ENCODE peak calls at places on chromosome 10, in seven cellular contexts. I, R, E, N, J, A and S are unnamed samples.

GRCh38 chr10:104617831-104618230 is 23.3 kb upstream of the SORCS3 start:
- DNase-seq in A (no peak), E (no peak), I (no peak), N (no peak), J (no peak), R (no peak), S (no peak)

GRCh38 chr10:71933651-71934050 is 30.5 kb upstream of the CHST3 start:
- DNase-seq in E (no peak), J (no peak), A (no peak), N (no peak), R (no peak), I (no peak), S (no peak)

GRCh38 chr10:6647811-6648526 is 67.9 kb upstream of the PRKCQ start:
- DNase-seq in A (peak), N (no peak), J (no peak), I (no peak), E (no peak), R (no peak), S (no peak)

GRCh38 chr10:116777006-116777405 is 34.6 kb upstream of the HSPA12A start:
- DNase-seq in I (no peak), A (no peak), J (no peak), E (no peak), N (no peak), R (no peak), S (no peak)

GRCh38 chr10:103451091-103451801 is 924 bp downstream of the CALHM2 start:
- DNase-seq in R (no peak), A (no peak), E (peak), N (peak), I (no peak), J (peak), S (no peak)

GRCh38 chr10:129896231-129897150 is 67.6 kb downstream of the EBF3 start:
- DNase-seq in A (peak), E (no peak), J (no peak), I (no peak), N (no peak), R (no peak), S (no peak)

GRCh38 chr10:27611209-27611608 is 107.1 kb downstream of the RAB18 start:
- DNase-seq in I (no peak), J (no peak), E (no peak), A (no peak), R (no peak), N (no peak), S (no peak)

GRCh38 chr10:71268247-71268691 is 50.8 kb upstream of the SLC29A3 start:
- DNase-seq in R (peak), A (peak), I (no peak), N (peak), E (no peak), J (no peak), S (no peak)

GRCh38 chr10:96743988-96744585 is 23.8 kb upstream of the PIK3AP1 start:
- DNase-seq in N (peak), A (peak), I (no peak), R (peak), J (no peak), E (peak), S (no peak)

GRCh38 chr10:93068411-93069244 is 5.1 kb upstream of the CYP26A1 start:
- DNase-seq in I (no peak), J (no peak), E (no peak), R (peak), A (peak), N (peak), S (no peak)

GRCh38 chr10:12348870-12349627 is at the start of gene CAMK1D:
- DNase-seq in A (peak), E (peak), N (peak), J (peak), I (no peak), R (peak), S (peak)

GRCh38 chr10:13528138-13528874 is 508 bp downstream of the BEND7 start:
- DNase-seq in R (no peak), J (no peak), I (no peak), A (peak), N (peak), E (peak), S (no peak)

GRCh38 chr10:69733791-69734261 is 67.9 kb upstream of the COL13A1 start:
- DNase-seq in R (peak), I (no peak), J (no peak), A (no peak), N (peak), E (no peak), S (no peak)

GRCh38 chr10:3685385-3685784 is 99.6 kb downstream of the KLF6 start:
- DNase-seq in R (no peak), A (no peak), J (no peak), I (no peak), E (no peak), N (no peak), S (no peak)

GRCh38 chr10:131092876-131093275 is 218.6 kb downstream of the TCERG1L start:
- DNase-seq in R (no peak), A (no peak), E (no peak), I (no peak), N (no peak), J (no peak), S (no peak)

GRCh38 chr10:3074145-3074665 is 6.9 kb downstream of the PFKP start:
- DNase-seq in N (no peak), J (no peak), R (no peak), I (no peak), E (no peak), A (no peak), S (no peak)

GRCh38 chr10:2964632-2965296 is 102.6 kb upstream of the PFKP start:
- DNase-seq in R (no peak), A (peak), N (no peak), E (no peak), I (no peak), J (no peak), S (no peak)

GRCh38 chr10:15167411-15168295 is 840 bp downstream of the NMT2 start:
- DNase-seq in E (peak), J (peak), A (peak), R (peak), I (no peak), N (peak), S (no peak)

GRCh38 chr10:27192284-27192683 is 37.1 kb downstream of the MASTL start:
- DNase-seq in A (no peak), E (no peak), I (peak), R (peak), N (peak), J (peak), S (no peak)

GRCh38 chr10:92562424-92562823 is 11.5 kb downstream of the IDE start:
- DNase-seq in A (no peak), R (no peak), J (no peak), N (no peak), E (no peak), I (no peak), S (no peak)

GRCh38 chr10:75263806-75264205 is 28.0 kb upstream of the COMTD1 start:
- DNase-seq in J (no peak), R (no peak), A (no peak), E (no peak), N (no peak), I (no peak), S (no peak)

GRCh38 chr10:108812296-108812695 is 1111.0 kb downstream of the XPNPEP1 start:
- DNase-seq in J (no peak), R (no peak), I (no peak), E (no peak), N (no peak), A (no peak), S (no peak)

DNA sequence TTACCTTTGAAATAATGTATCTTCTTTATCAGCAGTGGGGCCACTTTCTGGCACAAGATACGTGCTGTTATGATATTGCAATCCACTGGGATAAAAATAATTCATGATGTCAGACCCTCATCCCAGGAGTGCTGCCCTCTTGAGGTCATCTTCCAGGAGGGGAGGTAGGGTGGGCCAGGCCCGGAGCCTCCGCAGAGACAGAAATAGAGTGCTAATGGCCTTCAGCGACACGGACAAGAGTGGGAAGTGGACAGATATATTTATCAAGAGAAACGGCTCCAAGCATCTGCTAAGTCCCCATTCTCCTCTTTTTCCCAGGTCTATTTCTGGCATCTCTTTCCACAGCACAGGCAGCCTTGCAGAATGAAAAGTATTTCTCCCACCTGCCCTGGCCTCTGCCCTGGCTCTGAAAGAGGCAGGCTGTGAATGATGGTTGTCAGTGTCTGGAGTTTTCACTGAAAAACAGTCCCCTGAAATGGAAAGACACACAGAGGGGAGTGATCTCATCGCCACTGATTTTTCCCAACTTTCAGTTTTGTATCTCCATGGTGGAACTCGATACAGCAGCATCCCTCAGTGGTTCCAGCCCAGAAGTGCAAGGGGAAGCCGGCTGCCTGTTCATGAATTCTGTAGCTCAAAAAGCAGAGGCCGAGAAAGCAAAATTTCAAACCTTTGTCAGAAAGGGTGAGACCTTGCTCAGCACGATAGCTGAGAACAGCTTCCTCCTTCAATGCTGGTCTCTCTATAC is 251.7 kb upstream of the MYO3A start:
- DNase-seq in N (peak), R (peak), I (peak), J (no peak), E (no peak), A (peak), S (peak)
- TF ChIP-seq CTCF in N (peak), R (peak), I (peak), J (no peak), E (no peak), A (peak), S (peak)

GRCh38 chr10:30433286-30433778 is 652 bp upstream of the MAP3K8 start:
- DNase-seq in J (peak), R (peak), I (no peak), E (peak), A (peak), N (peak), S (no peak)
- H3K4me3 ChIP-seq in J (peak), R (peak), I (peak), E (peak), A (peak), N (peak), S (peak)

GRCh38 chr10:16952610-16953009 is 135.4 kb upstream of the RSU1 start:
- DNase-seq in N (no peak), I (no peak), R (peak), E (no peak), A (peak), J (no peak), S (no peak)
- TF ChIP-seq CTCF in N (peak), I (no peak), R (peak), E (no peak), A (peak), J (no peak), S (no peak)

GRCh38 chr10:99534456-99534938 is 1.8 kb downstream of the NKX2-3 start:
- DNase-seq in N (no peak), I (no peak), E (no peak), R (no peak), A (no peak), J (no peak), S (no peak)
- H3K4me3 ChIP-seq in N (no peak), I (no peak), E (no peak), R (no peak), A (peak), J (no peak), S (no peak)

DNA sequence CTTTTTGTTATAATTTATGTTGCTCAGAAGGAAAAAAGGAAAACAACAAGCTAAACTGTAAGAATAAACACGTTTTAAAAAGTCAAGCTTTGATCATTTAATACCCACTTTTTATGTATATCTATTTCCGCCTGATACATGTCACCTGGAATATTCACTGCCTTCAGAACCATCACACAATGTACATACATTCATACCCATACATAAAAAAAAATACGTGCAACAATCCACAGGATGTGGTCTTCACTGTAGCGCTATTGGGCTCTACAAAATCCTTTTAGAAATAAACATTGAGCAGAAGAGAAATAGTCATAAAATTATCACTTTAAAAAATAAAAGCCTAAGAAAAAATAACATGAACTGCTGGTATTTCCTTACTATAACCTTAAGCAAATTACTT is 1078.9 kb upstream of the LRRTM3 start:
- DNase-seq in R (no peak), A (no peak), J (no peak), E (no peak), N (no peak), I (no peak), S (no peak)
- TF ChIP-seq CTCF in R (no peak), A (no peak), J (no peak), E (no peak), N (no peak), I (no peak), S (no peak)

GRCh38 chr10:77909755-77910375 is 16.7 kb downstream of the DLG5 start:
- DNase-seq in J (peak), N (peak), I (no peak), A (peak), E (peak), R (peak), S (no peak)

GRCh38 chr10:77906863-77907861 is 19.4 kb downstream of the DLG5 start:
- DNase-seq in I (no peak), J (no peak), A (no peak), R (no peak), E (no peak), N (no peak), S (no peak)

GRCh38 chr10:77907900-77908717 is 18.4 kb downstream of the DLG5 start:
- DNase-seq in E (no peak), N (no peak), J (no peak), A (no peak), R (no peak), I (no peak), S (no peak)

GRCh38 chr10:77910524-77911145 is 15.9 kb downstream of the DLG5 start:
- DNase-seq in J (no peak), R (no peak), I (no peak), A (no peak), N (no peak), E (no peak), S (no peak)

DNA sequence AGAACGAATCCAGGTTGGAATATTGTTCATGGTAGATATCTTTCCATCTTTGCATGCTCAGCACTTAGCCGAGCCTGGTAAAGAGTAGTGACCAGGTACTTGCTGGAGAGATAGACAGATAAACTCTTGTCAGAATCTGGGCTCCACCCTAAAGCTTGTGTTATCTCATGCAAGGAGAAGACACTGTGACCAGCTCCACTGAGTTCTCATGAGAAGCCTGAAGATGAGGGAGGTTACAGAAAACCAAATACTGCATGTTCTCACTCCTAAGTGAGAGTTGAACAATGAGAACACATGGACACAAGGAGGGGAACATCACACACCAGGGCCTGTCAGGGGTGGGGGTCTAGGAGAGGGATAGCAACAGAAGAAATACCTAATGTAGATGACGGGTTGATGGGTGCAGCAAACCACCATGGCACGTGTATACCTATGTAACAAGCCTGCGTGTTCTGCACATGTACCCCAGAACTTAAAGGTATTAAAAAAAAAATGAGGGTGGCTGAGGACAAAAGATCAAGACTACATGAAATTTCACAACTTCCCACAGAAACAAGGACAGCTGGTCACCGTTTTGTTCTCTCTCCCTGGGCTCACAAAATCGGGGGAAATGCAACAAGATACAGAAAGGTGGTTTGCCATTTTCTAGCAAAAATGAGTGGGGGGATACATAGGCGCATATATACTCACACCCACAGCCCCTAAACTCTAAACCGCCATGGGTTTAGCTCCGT is 17.4 kb downstream of the DLG5 start:
- DNase-seq in N (no peak), A (no peak), J (no peak), I (no peak), E (no peak), R (no peak), S (no peak)
- H3K4me3 ChIP-seq in N (no peak), A (no peak), J (no peak), I (no peak), E (no peak), R (no peak), S (no peak)

GRCh38 chr10:60964257-60965235 is 20.6 kb upstream of the RHOBTB1 start:
- DNase-seq in A (peak), R (peak), J (peak), N (peak), E (peak), I (peak), S (peak)
- TF ChIP-seq CTCF in A (peak), R (peak), J (peak), N (peak), E (peak), I (peak), S (peak)

GRCh38 chr10:29947701-29948060 is 111.7 kb downstream of the JCAD start:
- DNase-seq in J (no peak), I (no peak), R (no peak), E (no peak), N (no peak), A (peak), S (no peak)

GRCh38 chr10:29949411-29950011 is 109.9 kb downstream of the JCAD start:
- DNase-seq in N (peak), E (no peak), I (no peak), R (peak), J (no peak), A (no peak), S (no peak)

GRCh38 chr10:29946614-29946952 is 112.8 kb downstream of the JCAD start:
- DNase-seq in A (no peak), N (no peak), E (no peak), I (no peak), J (no peak), R (no peak), S (no peak)

GRCh38 chr10:29948971-29949370 is 110.4 kb downstream of the JCAD start:
- DNase-seq in N (no peak), R (no peak), A (no peak), I (no peak), J (no peak), E (no peak), S (no peak)

GRCh38 chr10:29946953-29947700 is 112.3 kb downstream of the JCAD start:
- DNase-seq in E (peak), R (peak), N (peak), J (peak), A (peak), I (peak), S (no peak)
- H3K4me3 ChIP-seq in E (no peak), R (no peak), N (no peak), J (peak), A (no peak), I (peak), S (no peak)

DNA sequence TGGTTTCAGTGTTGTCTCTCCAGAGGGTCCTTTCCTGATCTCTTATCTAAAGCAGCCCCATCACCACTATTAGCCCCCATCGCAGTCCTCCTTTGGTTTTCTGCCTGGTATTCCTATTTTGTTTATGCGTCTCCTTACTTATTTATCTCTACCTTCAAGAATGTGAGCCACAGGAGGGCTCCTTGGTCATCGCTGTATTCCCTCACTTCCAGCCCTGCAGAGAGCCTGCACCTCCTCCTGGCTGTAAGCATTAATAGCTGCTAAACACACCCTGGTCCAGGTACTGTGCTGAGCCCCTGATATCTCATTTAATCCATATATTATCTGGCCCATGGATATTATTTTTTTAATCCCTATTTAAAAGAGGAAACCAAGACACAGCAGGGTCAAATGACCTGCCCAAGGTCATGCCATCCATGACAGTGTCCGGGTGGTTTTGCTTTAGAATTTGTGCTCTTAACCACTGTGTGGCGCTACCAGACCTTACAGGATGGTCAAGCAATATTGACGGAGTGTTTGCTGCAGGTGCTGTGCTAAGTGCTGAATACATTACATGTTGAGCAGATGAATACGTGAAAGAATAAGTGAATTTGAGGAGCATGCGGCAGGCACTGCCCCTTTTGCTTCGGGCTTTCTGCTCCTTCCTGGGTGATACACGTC is 227.2 kb downstream of the ADAM12 start:
- DNase-seq in E (no peak), I (no peak), J (no peak), R (peak), A (peak), N (peak), S (peak)
- TF ChIP-seq CTCF in E (no peak), I (peak), J (no peak), R (peak), A (peak), N (peak), S (peak)

GRCh38 chr10:43965033-43965917 is 316.6 kb upstream of the ZNF32 start:
- DNase-seq in E (no peak), J (peak), A (no peak), N (peak), R (peak), I (no peak), S (no peak)

GRCh38 chr10:43962346-43963191 is 313.9 kb upstream of the ZNF32 start:
- DNase-seq in E (peak), I (no peak), A (no peak), R (peak), J (no peak), N (peak), S (no peak)

GRCh38 chr10:43963379-43963778 is 314.7 kb upstream of the ZNF32 start:
- DNase-seq in E (no peak), A (no peak), N (no peak), J (no peak), I (no peak), R (no peak), S (no peak)

GRCh38 chr10:43964486-43964885 is 315.8 kb upstream of the ZNF32 start:
- DNase-seq in E (no peak), A (no peak), I (no peak), N (no peak), J (no peak), R (no peak), S (no peak)

GRCh38 chr10:43963793-43964425 is 315.2 kb upstream of the ZNF32 start:
- DNase-seq in J (peak), N (no peak), A (no peak), E (no peak), I (no peak), R (no peak), S (no peak)
- H3K4me3 ChIP-seq in J (no peak), N (no peak), A (no peak), E (no peak), I (no peak), R (no peak), S (no peak)